ENCODE peak calls at places on chromosomes 1 and 21, in five cellular contexts. R is H54, I is NCI-H2029, Z is activated gamma-delta T cell treated with Interleukin-2 at 50 U/mL for 16 hours, B is endothelial cell. N is an unnamed sample.

GRCh38 chr1:202199141-202199889 is 5.7 kb downstream of the LGR6 start:
- DNase-seq in R (no peak), Z (no peak), B (no peak), I (no peak), N (no peak)

GRCh38 chr1:17584539-17584938 is 45.0 kb downstream of the ARHGEF10L start:
- DNase-seq in R (no peak), B (no peak), I (no peak), Z (no peak), N (no peak)

GRCh38 chr1:237812061-237812460 is 78.7 kb downstream of the ZP4 start:
- DNase-seq in B (no peak), R (no peak), Z (no peak), I (no peak), N (no peak)

GRCh38 chr1:95197616-95198252 is 36.3 kb upstream of the RWDD3 start:
- DNase-seq in I (peak), Z (no peak), R (peak), B (no peak), N (no peak)

GRCh38 chr1:180981596-180982387 is 40.9 kb downstream of the STX6 start:
- DNase-seq in B (no peak), R (no peak), Z (peak), I (no peak), N (no peak)

GRCh38 chr1:170318736-170319135 is 173.0 kb downstream of the NTMT2 start:
- DNase-seq in I (no peak), R (no peak), Z (no peak), B (no peak), N (no peak)

GRCh38 chr21:35737899-35738341 is 322.4 kb downstream of the SETD4 start:
- DNase-seq in B (no peak), I (no peak), R (no peak), Z (no peak), N (no peak)

GRCh38 chr21:45544449-45545235 is 2.4 kb upstream of the SLC19A1 start:
- DNase-seq in Z (no peak), B (no peak), R (no peak), I (no peak), N (no peak)

GRCh38 chr1:54835131-54835898 is 34.2 kb upstream of the TTC22 start:
- DNase-seq in B (no peak), I (no peak), R (no peak), Z (no peak), N (no peak)

GRCh38 chr1:232686346-232686745 is 56.4 kb upstream of the SIPA1L2 start:
- DNase-seq in Z (no peak), R (no peak), I (no peak), B (no peak), N (no peak)

GRCh38 chr1:183609313-183609712 is 19.1 kb upstream of the NCF2 start:
- DNase-seq in R (no peak), Z (no peak), I (no peak), B (no peak), N (no peak)